ENCODE peak calls at places on chromosomes 6 and 20, in nine cellular contexts. V is HCT116, H is HepG2, S is OCI-LY7, K is fibroblast of lung, O is PC-3, L is neural progenitor cell, F is astrocyte, Q is H9. X is an unnamed sample.

GRCh38 chr6:31836036-31836675 is 8.6 kb downstream of the HSPA1B start:
- DNase-seq in V (no peak), H (no peak), S (peak), K (no peak), O (no peak), L (no peak), F (no peak), Q (no peak), X (no peak)

GRCh38 chr20:4299773-4300172 is 284.4 kb upstream of the RNF24 start:
- DNase-seq in V (no peak), H (no peak), S (no peak), K (peak), O (no peak), L (no peak), F (no peak), Q (no peak), X (no peak)

GRCh38 chr6:113449051-113449450 is 408.1 kb upstream of the MARCKS start:
- DNase-seq in V (peak), H (no peak), S (no peak), K (peak), O (peak), L (no peak), F (peak), Q (no peak), X (no peak)

GRCh38 chr6:111606620-111607115 is 990 bp upstream of the TRAF3IP2 start:
- DNase-seq in V (no peak), H (no peak), S (peak), K (peak), O (no peak), L (no peak), F (no peak), Q (no peak), X (no peak)

GRCh38 chr6:116287668-116288282 is 8.0 kb upstream of the TSPYL1 start:
- DNase-seq in V (peak), H (peak), S (peak), K (peak), O (peak), L (peak), F (peak), Q (no peak), X (no peak)

GRCh38 chr6:83057705-83058321 is 7.8 kb downstream of the UBE3D start:
- DNase-seq in V (peak), H (peak), S (peak), K (peak), O (peak), L (peak), F (no peak), Q (peak), X (peak)

GRCh38 chr6:89986650-89987074 is 92.4 kb downstream of the GJA10 start:
- DNase-seq in V (no peak), H (no peak), S (no peak), K (peak), O (peak), L (peak), F (peak), Q (no peak), X (no peak)

GRCh38 chr20:56343861-56344381 is 14.9 kb upstream of the FAM210B start:
- DNase-seq in V (no peak), H (no peak), S (no peak), K (peak), O (peak), L (peak), F (no peak), Q (peak), X (no peak)

GRCh38 chr20:44961024-44961866 is 1.0 kb upstream of the TOMM34 start:
- DNase-seq in V (no peak), H (peak), S (no peak), K (no peak), O (peak), L (no peak), F (no peak), Q (no peak), X (no peak)

GRCh38 chr6:169075211-169075621 is 178.4 kb downstream of the THBS2 start:
- DNase-seq in V (no peak), H (no peak), S (no peak), K (peak), O (no peak), L (no peak), F (no peak), Q (no peak), X (no peak)

GRCh38 chr6:91105532-91105931 is 518.7 kb upstream of the MAP3K7 start:
- DNase-seq in V (no peak), H (no peak), S (no peak), K (no peak), O (no peak), L (no peak), F (no peak), Q (no peak), X (no peak)

GRCh38 chr20:60087563-60088105 is 129.4 kb downstream of the CDH26 start:
- DNase-seq in V (no peak), H (no peak), S (no peak), K (peak), O (no peak), L (no peak), F (no peak), Q (no peak), X (no peak)

GRCh38 chr6:140388141-140388802 is 1013.8 kb upstream of the CITED2 start:
- DNase-seq in V (no peak), H (peak), S (no peak), K (no peak), O (peak), L (no peak), F (no peak), Q (no peak), X (no peak)

GRCh38 chr6:127566671-127567070 is 10.3 kb upstream of the C6orf58 start:
- DNase-seq in V (no peak), H (no peak), S (no peak), K (no peak), O (no peak), L (no peak), F (peak), Q (no peak), X (no peak)

GRCh38 chr6:79138146-79138545 is 60.1 kb upstream of the PHIP start:
- DNase-seq in V (no peak), H (no peak), S (no peak), K (no peak), O (no peak), L (no peak), F (peak), Q (no peak), X (no peak)

GRCh38 chr6:168097621-168098430 is 18.8 kb upstream of the FRMD1 start:
- DNase-seq in V (no peak), H (no peak), S (no peak), K (no peak), O (no peak), L (no peak), F (no peak), Q (no peak), X (no peak)

GRCh38 chr20:21352703-21353102 is 44.6 kb downstream of the NKX2-4 start:
- DNase-seq in V (no peak), H (peak), S (no peak), K (peak), O (peak), L (no peak), F (peak), Q (no peak), X (no peak)

GRCh38 chr6:82617648-82618047 is 254.0 kb downstream of the TPBG start:
- DNase-seq in V (no peak), H (no peak), S (no peak), K (no peak), O (no peak), L (no peak), F (peak), Q (no peak), X (no peak)

GRCh38 chr6:160393966-160394653 is 45.9 kb downstream of the SLC22A3 start:
- DNase-seq in V (no peak), H (peak), S (no peak), K (no peak), O (no peak), L (peak), F (no peak), Q (peak), X (no peak)

GRCh38 chr6:125974214-125974866 is 12.0 kb upstream of the TRMT11 start:
- DNase-seq in V (peak), H (peak), S (peak), K (peak), O (peak), L (peak), F (peak), Q (no peak), X (no peak)

GRCh38 chr6:32796848-32797776 is 19.7 kb downstream of the HLA-DOB start:
- DNase-seq in V (peak), H (peak), S (peak), K (peak), O (peak), L (peak), F (peak), Q (peak), X (peak)

GRCh38 chr20:52190437-52191131 is 995 bp downstream of the ZFP64 start:
- DNase-seq in V (peak), H (peak), S (peak), K (peak), O (peak), L (peak), F (no peak), Q (peak), X (peak)

GRCh38 chr6:39471954-39472659 is 149.6 kb upstream of the KCNK16 start:
- DNase-seq in V (no peak), H (no peak), S (no peak), K (no peak), O (no peak), L (no peak), F (no peak), Q (no peak), X (peak)

GRCh38 chr20:3914446-3914845 is 25.3 kb downstream of the PANK2 start:
- DNase-seq in V (no peak), H (no peak), S (no peak), K (no peak), O (no peak), L (no peak), F (no peak), Q (no peak), X (no peak)

GRCh38 chr20:57527728-57528127 is 2.8 kb upstream of the CTCFL start:
- DNase-seq in V (no peak), H (peak), S (no peak), K (no peak), O (no peak), L (no peak), F (no peak), Q (no peak), X (no peak)

GRCh38 chr6:137043710-137044365 is 927 bp downstream of the IL20RA start:
- DNase-seq in V (no peak), H (no peak), S (no peak), K (peak), O (peak), L (peak), F (peak), Q (peak), X (no peak)

GRCh38 chr6:51472745-51473483 is 614.5 kb downstream of the PKHD1 start:
- DNase-seq in V (no peak), H (no peak), S (no peak), K (no peak), O (peak), L (no peak), F (no peak), Q (no peak), X (no peak)

GRCh38 chr20:43895235-43895634 is 19.4 kb upstream of the TOX2 start:
- DNase-seq in V (no peak), H (no peak), S (no peak), K (no peak), O (no peak), L (no peak), F (peak), Q (no peak), X (no peak)

GRCh38 chr20:43900062-43900461 is 14.6 kb upstream of the TOX2 start:
- DNase-seq in V (no peak), H (no peak), S (no peak), K (peak), O (no peak), L (no peak), F (no peak), Q (no peak), X (no peak)

GRCh38 chr20:43893930-43894329 is 20.7 kb upstream of the TOX2 start:
- DNase-seq in V (no peak), H (no peak), S (no peak), K (no peak), O (no peak), L (no peak), F (peak), Q (no peak), X (no peak)

GRCh38 chr20:43899274-43899878 is 15.3 kb upstream of the TOX2 start:
- DNase-seq in V (no peak), H (no peak), S (no peak), K (no peak), O (no peak), L (no peak), F (no peak), Q (peak), X (no peak)

DNA sequence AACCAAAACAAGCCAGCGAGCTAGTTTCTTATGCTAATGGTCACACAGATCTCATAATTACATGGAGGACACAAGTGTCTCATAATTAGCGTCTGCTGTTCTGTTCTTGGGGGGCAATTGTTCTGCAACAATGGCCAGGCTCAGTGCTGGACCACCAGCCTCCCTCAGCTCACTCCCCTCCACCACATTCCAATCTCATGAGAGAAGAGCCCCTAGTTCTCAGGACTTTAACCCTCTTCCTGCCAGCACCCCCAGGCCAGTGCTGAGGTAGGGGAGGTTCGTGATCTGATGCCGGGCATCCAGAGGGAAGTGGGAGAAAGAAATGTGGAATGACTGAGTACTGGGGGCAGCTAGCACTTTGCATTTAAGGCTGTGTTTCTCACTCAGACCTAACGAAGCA is 20.1 kb upstream of the TOX2 start:
- DNase-seq in V (no peak), H (no peak), S (no peak), K (no peak), O (no peak), L (peak), F (no peak), Q (no peak), X (no peak)
- H2AFZ ChIP-seq in V (no peak), H (no peak), S (no peak), K (no peak), O (no peak), L (peak), F (peak), Q (no peak), X (no peak)

DNA sequence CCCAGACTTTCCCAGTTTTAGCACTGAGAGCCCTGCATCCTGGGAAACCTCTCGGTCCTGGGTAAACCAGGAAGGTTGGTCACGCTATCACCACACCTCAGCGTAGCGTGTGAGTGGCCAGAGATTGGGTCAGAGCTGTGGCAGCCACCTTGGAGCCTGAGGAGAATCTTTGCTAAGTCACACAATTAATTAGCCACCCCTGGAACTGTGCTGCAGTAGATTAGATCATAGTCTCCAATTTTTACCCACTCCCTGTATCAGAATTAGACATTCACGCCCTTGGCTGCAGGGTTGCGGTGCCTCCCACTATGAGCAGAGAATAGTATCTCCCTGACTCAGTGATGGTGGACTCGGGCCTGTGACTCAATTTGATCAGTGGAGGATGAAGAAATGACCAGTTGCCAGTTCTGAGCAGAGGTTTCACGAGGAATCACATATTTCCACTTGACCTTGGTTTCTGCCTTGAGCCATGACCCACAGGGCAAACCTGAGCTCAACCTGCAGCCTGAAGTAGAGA is 6.0 kb upstream of the PTGIS start:
- DNase-seq in V (no peak), H (no peak), S (no peak), K (no peak), O (no peak), L (no peak), F (peak), Q (peak), X (no peak)
- H3K4me2 ChIP-seq in V (no peak), H (no peak), S (no peak), K (no peak), O (no peak), L (no peak), F (no peak), Q (no peak), X (no peak)

DNA sequence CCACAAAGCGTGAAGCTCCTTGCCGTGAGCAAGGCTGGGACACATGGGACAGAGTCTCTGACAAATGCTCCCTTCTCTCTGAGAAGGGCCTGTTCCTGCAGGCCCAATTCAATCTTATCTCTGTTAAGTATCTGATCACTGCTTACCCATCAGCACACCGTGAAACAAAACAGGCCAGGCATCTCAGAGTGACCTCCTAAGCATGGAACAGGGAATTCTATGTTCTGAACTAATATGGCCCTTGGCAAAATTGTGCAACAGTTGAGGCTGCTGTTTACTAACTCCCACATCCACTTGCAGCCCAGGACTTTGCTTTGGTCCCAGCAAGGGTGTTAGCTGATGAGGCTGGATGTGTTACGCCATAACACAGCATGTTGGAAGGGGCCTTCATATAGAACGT is 79.2 kb downstream of the GCLC start:
- DNase-seq in V (no peak), H (peak), S (no peak), K (peak), O (no peak), L (no peak), F (no peak), Q (no peak), X (no peak)
- H2AFZ ChIP-seq in V (no peak), H (no peak), S (no peak), K (no peak), O (peak), L (no peak), F (no peak), Q (no peak), X (peak)

GRCh38 chr6:37174515-37175331 is 4.8 kb downstream of the PIM1 start:
- DNase-seq in V (no peak), H (no peak), S (no peak), K (no peak), O (no peak), L (no peak), F (no peak), Q (no peak), X (peak)
- H3K4me2 ChIP-seq in V (no peak), H (peak), S (no peak), K (no peak), O (no peak), L (no peak), F (no peak), Q (no peak), X (peak)

GRCh38 chr6:26366504-26366903 is 1.5 kb downstream of the BTN3A2 start:
- DNase-seq in V (no peak), H (no peak), S (peak), K (peak), O (no peak), L (no peak), F (no peak), Q (no peak), X (peak)

GRCh38 chr6:26363882-26364825 is 844 bp upstream of the BTN3A2 start:
- DNase-seq in V (no peak), H (no peak), S (peak), K (peak), O (peak), L (no peak), F (no peak), Q (no peak), X (peak)

GRCh38 chr6:26362093-26362835 is 2.7 kb upstream of the BTN3A2 start:
- DNase-seq in V (no peak), H (peak), S (no peak), K (no peak), O (no peak), L (no peak), F (no peak), Q (no peak), X (no peak)

GRCh38 chr6:26362836-26363220 is 2.2 kb upstream of the BTN3A2 start:
- DNase-seq in V (no peak), H (no peak), S (no peak), K (no peak), O (no peak), L (no peak), F (no peak), Q (no peak), X (no peak)

GRCh38 chr6:26365633-26365995 is 616 bp downstream of the BTN3A2 start:
- DNase-seq in V (no peak), H (no peak), S (no peak), K (no peak), O (no peak), L (no peak), F (no peak), Q (no peak), X (no peak)
- H2AFZ ChIP-seq in V (peak), H (peak), S (peak), K (peak), O (peak), L (peak), F (peak), Q (no peak), X (peak)

GRCh38 chr6:149860834-149861602 is 3.1 kb downstream of the LRP11 start:
- DNase-seq in V (no peak), H (peak), S (no peak), K (peak), O (no peak), L (peak), F (peak), Q (no peak), X (no peak)
- H3K4me2 ChIP-seq in V (no peak), H (peak), S (no peak), K (peak), O (peak), L (no peak), F (peak), Q (no peak), X (peak)

GRCh38 chr20:53833333-53834043 is 236.9 kb downstream of the BCAS1 start:
- DNase-seq in V (no peak), H (no peak), S (no peak), K (no peak), O (no peak), L (no peak), F (no peak), Q (no peak), X (no peak)
- H2AFZ ChIP-seq in V (peak), H (no peak), S (peak), K (no peak), O (no peak), L (no peak), F (no peak), Q (no peak), X (no peak)